ENCODE peak calls at places on chromosomes 1 and 21, in eight cellular contexts. S is dorsolateral prefrontal cortex, L is fibroblast of mammary gland, T is BJ, V is lower lobe of right lung, A is fibroblast of the aortic adventitia, X is astrocyte, U is GM20000. B is an unnamed sample.

GRCh38 chr1:161198877-161199431 is at the start of gene ADAMTS4:
- DNase-seq in T (no peak), S (no peak), L (peak), U (no peak), A (peak), X (peak), V (no peak), B (peak)

GRCh38 chr1:156177918-156178654 is 15.8 kb upstream of the SLC25A44 start:
- DNase-seq in S (no peak), T (no peak), A (no peak), X (no peak), U (no peak), V (no peak), L (no peak), B (no peak)

GRCh38 chr1:7580923-7581753 is 190.0 kb upstream of the VAMP3 start:
- DNase-seq in U (no peak), L (peak), T (no peak), S (no peak), V (peak), A (peak), X (no peak), B (no peak)

GRCh38 chr1:227043755-227044154 is 103.7 kb downstream of the COQ8A start:
- DNase-seq in V (no peak), L (peak), T (no peak), U (no peak), X (peak), S (no peak), A (peak), B (no peak)

GRCh38 chr1:3002349-3003038 is 18.8 kb upstream of the ACTRT2 start:
- DNase-seq in X (no peak), S (no peak), T (no peak), V (peak), A (no peak), U (no peak), L (no peak), B (no peak)

GRCh38 chr1:156122519-156123355 is 8.2 kb downstream of the LMNA start:
- DNase-seq in X (peak), U (no peak), V (peak), L (peak), S (peak), A (peak), T (peak), B (no peak)

GRCh38 chr21:33976082-33976979 is 60.7 kb upstream of the ATP5PO start:
- DNase-seq in U (peak), L (peak), V (no peak), A (peak), S (no peak), X (peak), T (peak), B (no peak)

GRCh38 chr1:45620588-45621500 is 3.0 kb downstream of the CCDC17 start:
- DNase-seq in A (no peak), U (peak), V (no peak), X (no peak), S (no peak), L (no peak), T (no peak), B (no peak)

GRCh38 chr1:1875932-1876331 is 15.0 kb downstream of the GNB1 start:
- DNase-seq in S (no peak), A (no peak), L (no peak), X (no peak), U (no peak), V (peak), T (no peak), B (no peak)

GRCh38 chr1:65277605-65278343 is 31.6 kb upstream of the DNAJC6 start:
- DNase-seq in L (no peak), T (no peak), U (no peak), S (no peak), A (no peak), V (no peak), X (no peak), B (no peak)

GRCh38 chr21:16535100-16535418 is 805.3 kb downstream of the USP25 start:
- DNase-seq in V (peak), X (peak), T (no peak), L (peak), A (peak), U (no peak), S (peak), B (no peak)

GRCh38 chr1:162385280-162385623 is 3.7 kb downstream of the C1orf226 start:
- DNase-seq in U (no peak), V (no peak), L (no peak), A (no peak), X (no peak), S (no peak), T (no peak), B (no peak)

GRCh38 chr1:106961671-106962070 is 94.8 kb upstream of the PRMT6 start:
- DNase-seq in S (no peak), U (no peak), X (no peak), L (no peak), T (no peak), A (no peak), V (no peak), B (no peak)

GRCh38 chr1:102191723-102192122 is 195.0 kb upstream of the OLFM3 start:
- DNase-seq in L (peak), T (no peak), U (peak), V (no peak), A (no peak), X (no peak), S (peak), B (peak)

GRCh38 chr1:160954158-160955104 is at the start of gene ITLN2:
- DNase-seq in T (no peak), A (peak), S (no peak), L (peak), X (no peak), V (no peak), U (peak), B (peak)

GRCh38 chr1:101136739-101137138 is 100.1 kb upstream of the S1PR1 start:
- DNase-seq in A (peak), S (no peak), L (peak), X (peak), V (no peak), U (no peak), T (no peak), B (no peak)

GRCh38 chr1:166952002-166952746 is 23.2 kb downstream of the ILDR2 start:
- DNase-seq in S (no peak), T (no peak), V (no peak), A (peak), L (peak), U (no peak), X (peak), B (no peak)

GRCh38 chr1:8083739-8084484 is 57.8 kb upstream of the ERRFI1 start:
- DNase-seq in L (peak), U (no peak), S (no peak), X (peak), T (no peak), V (no peak), A (peak), B (no peak)

GRCh38 chr1:210477328-210477924 is 148.7 kb downstream of the HHAT start:
- DNase-seq in U (no peak), V (no peak), T (no peak), X (no peak), S (peak), A (no peak), L (peak), B (no peak)

GRCh38 chr1:27858072-27858948 is 14.0 kb upstream of the THEMIS2 start:
- DNase-seq in V (peak), U (peak), S (peak), L (peak), T (peak), X (peak), A (peak), B (peak)

GRCh38 chr1:164712131-164713031 is 153.4 kb downstream of the PBX1 start:
- DNase-seq in T (no peak), A (peak), S (no peak), L (peak), U (no peak), X (no peak), V (no peak), B (no peak)

GRCh38 chr1:232704256-232704655 is 74.3 kb upstream of the SIPA1L2 start:
- DNase-seq in S (no peak), U (no peak), A (no peak), X (no peak), V (no peak), T (no peak), L (no peak), B (no peak)

GRCh38 chr1:111730282-111730681 is 8.9 kb downstream of the INKA2 start:
- DNase-seq in U (no peak), V (no peak), S (no peak), A (no peak), L (no peak), T (no peak), X (no peak), B (no peak)

GRCh38 chr21:45835301-45836267 is 146.0 kb upstream of the COL6A1 start:
- DNase-seq in U (no peak), L (no peak), S (peak), T (no peak), X (no peak), V (no peak), A (no peak), B (peak)

GRCh38 chr1:34147301-34147700 is 17.7 kb downstream of the CSMD2 start:
- DNase-seq in L (no peak), A (no peak), V (no peak), U (no peak), X (no peak), T (no peak), S (no peak), B (peak)

GRCh38 chr1:177907000-177907399 is 62.9 kb downstream of the SEC16B start:
- DNase-seq in A (no peak), T (no peak), X (no peak), V (no peak), L (no peak), S (no peak), U (no peak), B (no peak)

GRCh38 chr21:41639766-41640165 is 127.1 kb downstream of the RIPK4 start:
- DNase-seq in A (no peak), X (no peak), V (no peak), S (no peak), T (no peak), U (no peak), L (no peak), B (no peak)

GRCh38 chr1:196660912-196661311 is 9.1 kb downstream of the CFH start:
- DNase-seq in U (peak), S (no peak), A (peak), T (no peak), X (no peak), V (no peak), L (peak), B (no peak)

GRCh38 chr1:155327981-155328380 is 7.3 kb downstream of the RUSC1 start:
- DNase-seq in L (no peak), S (no peak), A (no peak), X (no peak), T (no peak), V (no peak), U (no peak), B (no peak)

GRCh38 chr1:173255214-173255813 is 48.2 kb upstream of the TNFSF4 start:
- DNase-seq in V (no peak), T (no peak), X (no peak), A (peak), U (no peak), L (peak), S (no peak), B (no peak)

DNA sequence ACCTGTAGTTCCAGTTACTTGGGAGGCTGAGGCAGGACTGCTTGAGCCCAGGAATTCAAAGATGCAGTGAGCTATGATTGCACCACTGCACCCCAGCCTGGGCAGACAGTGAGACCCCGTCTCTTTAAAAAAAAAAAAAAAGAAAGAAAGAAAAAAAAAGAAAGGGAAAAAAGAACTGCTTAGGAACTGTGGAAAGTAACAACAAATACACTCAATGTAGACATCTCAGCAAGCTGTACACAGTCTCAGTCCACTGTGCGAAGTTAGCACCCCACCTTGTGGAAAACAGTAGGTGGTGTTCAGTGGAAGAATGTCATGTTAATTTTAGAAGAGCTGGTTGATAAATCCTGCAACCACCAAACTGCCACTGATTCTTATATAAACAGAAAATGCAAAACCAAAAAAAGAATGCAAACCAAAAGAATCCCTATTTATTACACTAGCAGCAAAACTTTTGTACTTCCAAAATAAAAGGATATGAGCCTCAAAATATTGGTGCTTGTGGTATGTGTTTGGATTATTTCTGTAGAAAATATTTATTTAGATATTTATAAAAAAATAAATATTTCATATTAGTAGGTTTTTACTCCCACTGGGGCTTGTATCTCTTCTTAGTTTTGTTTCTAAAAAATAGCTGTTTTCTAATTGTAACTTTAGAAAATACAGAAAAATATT is 31.1 kb downstream of the ALG14 start:
- DNase-seq in T (no peak), V (no peak), U (peak), X (peak), S (peak), A (peak), L (peak), B (no peak)
- TF ChIP-seq CTCF in T (peak), V (peak), U (peak), X (peak), S (peak), A (peak), L (peak), B (no peak)

GRCh38 chr1:14715771-14716170 is 117.3 kb downstream of the KAZN start:
- DNase-seq in X (no peak), U (no peak), T (no peak), A (no peak), L (no peak), S (no peak), V (no peak), B (no peak)
- TF ChIP-seq CTCF in X (no peak), U (no peak), T (no peak), A (no peak), L (no peak), S (no peak), V (no peak), B (no peak)

DNA sequence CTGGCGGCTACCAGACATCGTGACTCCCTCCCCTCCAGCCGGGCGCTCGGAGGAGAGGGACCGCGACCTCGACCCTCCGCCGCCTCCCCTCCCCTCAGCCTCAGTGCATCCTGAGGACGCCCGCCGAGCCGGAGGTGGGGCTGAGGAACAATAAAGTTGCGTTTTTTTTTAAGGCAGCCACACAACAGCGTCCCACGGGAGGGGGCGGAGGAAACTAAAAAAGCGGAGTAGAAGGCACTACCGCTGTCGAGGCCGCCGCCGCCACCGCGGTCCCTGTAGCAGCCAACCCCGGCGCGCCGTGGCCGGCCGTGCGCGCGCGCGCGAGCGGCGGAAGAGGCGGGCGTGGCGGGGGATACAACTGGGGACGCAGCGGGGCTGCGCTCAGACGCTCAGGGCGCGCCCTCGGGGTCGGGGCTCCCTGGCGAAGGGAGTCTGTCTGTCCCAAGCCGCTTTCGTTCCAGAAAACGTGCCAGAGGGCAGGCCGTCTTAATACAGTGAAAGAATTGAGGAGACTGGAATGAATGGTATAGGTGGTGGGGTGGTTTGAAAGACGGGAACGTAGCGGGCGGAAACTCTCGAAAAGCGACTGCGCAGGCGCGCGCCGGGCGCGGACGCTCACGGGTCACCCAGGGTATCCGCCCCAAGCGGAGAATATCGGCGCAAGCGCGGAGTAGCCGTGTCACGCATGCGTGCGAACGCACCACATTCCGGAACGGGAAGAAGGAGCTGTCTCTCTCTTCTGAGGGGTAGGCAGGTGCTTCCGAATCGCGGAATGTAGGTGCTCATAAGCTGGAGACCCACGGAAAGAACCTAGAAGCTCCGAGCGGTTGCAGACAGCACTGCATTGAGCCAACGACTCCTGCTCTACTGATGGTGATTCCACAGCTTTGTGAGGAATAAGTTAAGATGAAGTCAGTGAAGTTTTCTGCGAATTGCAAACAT is at the start of gene COP1:
- DNase-seq in T (peak), S (peak), X (peak), L (peak), U (peak), A (peak), V (peak), B (peak)
- TF ChIP-seq CTCF in T (no peak), S (no peak), X (no peak), L (no peak), U (no peak), A (no peak), V (peak), B (no peak)

GRCh38 chr1:221740260-221740830 is 1.5 kb downstream of the DUSP10 start:
- DNase-seq in X (no peak), S (no peak), T (no peak), U (no peak), A (no peak), V (no peak), L (no peak), B (no peak)

GRCh38 chr1:221741971-221742554 is at the start of gene DUSP10:
- DNase-seq in T (peak), U (peak), A (peak), S (peak), L (peak), X (peak), V (peak), B (peak)

GRCh38 chr1:221740941-221741363 is 937 bp downstream of the DUSP10 start:
- DNase-seq in L (peak), U (no peak), A (no peak), X (no peak), T (no peak), S (no peak), V (no peak), B (no peak)

GRCh38 chr1:221742555-221743415 is 896 bp upstream of the DUSP10 start:
- DNase-seq in U (peak), S (no peak), V (peak), X (no peak), L (peak), T (no peak), A (peak), B (peak)

DNA sequence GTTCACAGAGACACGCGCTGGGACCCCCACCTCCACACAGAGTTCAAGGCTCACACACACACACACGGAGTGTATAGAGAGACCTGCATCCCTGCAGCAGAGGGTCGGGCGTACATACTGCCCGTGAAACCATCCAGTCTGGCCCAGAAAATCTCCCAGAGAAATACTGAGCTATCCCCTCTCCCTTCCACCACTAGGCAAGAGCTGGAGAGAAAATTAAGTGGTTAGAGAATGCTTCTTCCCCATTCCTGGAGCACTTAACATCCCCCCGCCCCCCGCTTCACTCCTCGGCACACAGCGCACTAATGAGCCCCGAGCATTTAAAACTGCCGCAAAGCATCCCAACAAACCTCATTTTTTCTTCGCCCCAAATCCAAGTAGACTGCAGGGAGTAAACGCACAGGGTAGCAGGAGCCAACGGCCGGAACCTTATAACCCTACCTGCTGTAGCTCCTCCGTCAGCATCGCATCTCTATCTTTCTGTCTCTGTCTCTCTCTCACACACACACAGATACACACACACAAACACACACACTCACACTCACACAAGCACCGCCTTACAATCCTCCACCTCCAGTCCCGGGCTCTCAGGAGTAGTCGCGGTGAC is 422 bp downstream of the DUSP10 start:
- DNase-seq in S (no peak), X (no peak), L (no peak), V (peak), T (no peak), A (no peak), U (no peak), B (no peak)
- TF ChIP-seq CTCF in S (no peak), X (no peak), L (no peak), V (no peak), T (no peak), A (peak), U (no peak), B (no peak)

DNA sequence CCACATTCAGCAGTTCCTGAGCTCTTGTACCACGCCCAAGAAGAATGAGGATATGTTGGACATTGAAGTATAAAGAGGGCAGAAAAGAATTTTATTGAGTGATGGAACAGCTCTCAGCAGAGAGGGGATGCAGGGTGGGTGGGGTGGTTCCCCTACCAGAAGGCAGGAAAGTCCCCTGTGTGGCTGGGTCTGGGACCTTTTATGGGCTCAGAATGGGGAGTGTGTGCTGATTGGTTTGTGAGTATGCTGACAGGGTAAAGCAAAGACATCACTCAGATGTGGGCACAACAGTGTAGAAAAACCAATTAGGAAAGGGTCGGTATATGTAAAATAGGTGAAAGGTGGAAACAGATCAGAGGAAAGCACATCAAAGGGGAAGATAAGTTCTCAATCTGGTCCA is 62.2 kb downstream of the SGIP1 start:
- DNase-seq in L (no peak), V (no peak), X (no peak), A (no peak), U (no peak), T (no peak), S (no peak), B (no peak)
- TF ChIP-seq CTCF in L (no peak), V (no peak), X (no peak), A (no peak), U (no peak), T (no peak), S (no peak), B (no peak)

GRCh38 chr1:32072622-32073386 is at the start of gene TMEM39B:
- DNase-seq in A (peak), V (peak), S (peak), X (peak), U (peak), L (peak), T (peak), B (peak)
- TF ChIP-seq CTCF in A (peak), V (peak), S (peak), X (no peak), U (no peak), L (no peak), T (no peak), B (no peak)

DNA sequence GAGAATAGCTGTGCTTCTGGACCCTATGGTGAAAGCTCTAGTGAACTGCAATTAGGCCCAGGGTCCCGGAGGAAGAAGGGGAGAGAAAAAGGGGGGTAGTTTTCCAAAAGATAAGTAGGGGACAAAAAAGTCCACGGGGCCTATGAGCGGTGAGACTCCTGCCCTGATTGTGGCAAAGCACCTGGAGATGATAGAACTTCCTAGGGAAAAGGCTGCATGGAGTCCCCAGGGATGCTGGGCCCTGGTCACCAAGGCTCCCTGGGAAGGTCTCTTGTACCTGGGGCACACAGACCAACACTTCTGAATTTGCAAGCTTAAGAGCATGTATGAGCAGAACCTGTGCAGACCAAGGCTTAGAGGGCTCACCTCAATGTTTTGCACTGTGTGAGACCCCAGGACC is 5.4 kb upstream of the SHISA4 start:
- DNase-seq in A (no peak), S (no peak), U (no peak), L (no peak), T (no peak), V (no peak), X (no peak), B (no peak)
- TF ChIP-seq CTCF in A (no peak), S (no peak), U (no peak), L (no peak), T (no peak), V (no peak), X (no peak), B (no peak)

B was measured in H9.